ENCODE peak calls at places on chromosomes 11 and 22, in four cellular contexts. H is K562, E is GM12878, G is transverse colon. V is an unnamed sample.

GRCh38 chr11:30346068-30346688 is 23.3 kb downstream of the ARL14EP start:
- DNase-seq in H (peak; percentile 38), E (no peak), G (no peak), V (no peak)

GRCh38 chr22:24474221-24474620 is 20.9 kb upstream of the UPB1 start:
- DNase-seq in H (no peak), E (no peak), G (no peak), V (no peak)

GRCh38 chr22:35099883-35100282 is 33.9 kb downstream of the ISX start:
- DNase-seq in H (peak; percentile 12), E (no peak), G (no peak), V (no peak)

GRCh38 chr11:15199693-15200092 is 85.0 kb downstream of the INSC start:
- DNase-seq in H (no peak), E (no peak), G (no peak), V (no peak)

GRCh38 chr22:31083923-31084810 is 3.0 kb downstream of the SMTN start:
- DNase-seq in H (no peak), E (no peak), G (peak; percentile 28), V (no peak)

GRCh38 chr11:115761817-115762216 is 257.6 kb upstream of the CADM1 start:
- DNase-seq in H (no peak), E (no peak), G (no peak), V (no peak)

GRCh38 chr11:98455500-98456186 is 565.1 kb upstream of the CNTN5 start:
- DNase-seq in H (peak; percentile 8), E (no peak), G (no peak), V (no peak)

GRCh38 chr22:24894220-24894975 is 52.1 kb downstream of the LHFPL7 start:
- DNase-seq in H (no peak), E (no peak), G (peak; percentile 87), V (peak; percentile 93)

GRCh38 chr11:36500315-36500721 is 9.8 kb downstream of the TRAF6 start:
- DNase-seq in H (no peak), E (no peak), G (peak; percentile 16), V (no peak)

GRCh38 chr22:48855013-48855412 is 972.7 kb downstream of the BRD1 start:
- DNase-seq in H (no peak), E (no peak), G (no peak), V (no peak)

GRCh38 chr11:65883058-65883761 is 3.6 kb downstream of the CTSW start:
- DNase-seq in H (no peak), E (no peak), G (peak; percentile 8), V (peak; percentile 64)

GRCh38 chr11:96254087-96254486 is 88.9 kb downstream of the MAML2 start:
- DNase-seq in H (no peak), E (peak; percentile 91), G (peak; percentile 35), V (no peak)

GRCh38 chr11:10317281-10317755 is 12.4 kb downstream of the ADM start:
- DNase-seq in H (no peak), E (no peak), G (no peak), V (no peak)

GRCh38 chr11:116357769-116358544 is 414.8 kb downstream of the BUD13 start:
- DNase-seq in H (peak; percentile 87), E (no peak), G (peak; percentile 37), V (no peak)

GRCh38 chr22:37742374-37743092 is 45.7 kb downstream of the TRIOBP start:
- DNase-seq in H (no peak), E (no peak), G (no peak), V (peak; percentile 89)

GRCh38 chr22:38352436-38352835 is 35.2 kb upstream of the CSNK1E start:
- DNase-seq in H (no peak), E (no peak), G (no peak), V (peak; percentile 40)

GRCh38 chr11:29135504-29135903 is 881.3 kb downstream of the KCNA4 start:
- DNase-seq in H (no peak), E (no peak), G (no peak), V (no peak)

GRCh38 chr11:23078289-23078971 is 218.2 kb upstream of the CCDC179 start:
- DNase-seq in H (no peak), E (no peak), G (no peak), V (no peak)

GRCh38 chr11:83721286-83721685 is 435.1 kb upstream of the CCDC90B start:
- DNase-seq in H (no peak), E (no peak), G (no peak), V (no peak)

GRCh38 chr11:20388096-20389055 is 860 bp downstream of the PRMT3 start:
- DNase-seq in H (no peak), E (no peak), G (no peak), V (no peak)

GRCh38 chr11:117606211-117606610 is 190.8 kb downstream of the DSCAML1 start:
- DNase-seq in H (no peak), E (peak; percentile 62), G (no peak), V (no peak)

GRCh38 chr11:456533-456932 is 6.5 kb downstream of the PTDSS2 start:
- DNase-seq in H (no peak), E (no peak), G (no peak), V (no peak)

GRCh38 chr11:93116641-93117577 is 80.9 kb downstream of the SLC36A4 start:
- DNase-seq in H (no peak), E (no peak), G (peak; percentile 86), V (no peak)

GRCh38 chr11:16460508-16460907 is 104.2 kb upstream of the SOX6 start:
- DNase-seq in H (no peak), E (no peak), G (no peak), V (no peak)

GRCh38 chr22:19579880-19580279 is 55.7 kb upstream of the CLDN5 start:
- DNase-seq in H (peak; percentile 67), E (peak; percentile 7), G (peak; percentile 11), V (peak; percentile 74)

GRCh38 chr11:64285885-64286800 is 495 bp downstream of the GPR137 start:
- DNase-seq in H (no peak), E (no peak), G (peak; percentile 49), V (no peak)

GRCh38 chr11:64281957-64282770 is 2.3 kb downstream of the BAD start:
- DNase-seq in H (no peak), E (no peak), G (no peak), V (no peak)

GRCh38 chr11:64283092-64283491 is 1.4 kb downstream of the BAD start:
- DNase-seq in H (no peak), E (no peak), G (no peak), V (no peak)

GRCh38 chr11:64284962-64285884 is at the start of gene GPR137:
- DNase-seq in H (peak; percentile 97), E (no peak), G (peak; percentile 91), V (peak; percentile 92)

DNA sequence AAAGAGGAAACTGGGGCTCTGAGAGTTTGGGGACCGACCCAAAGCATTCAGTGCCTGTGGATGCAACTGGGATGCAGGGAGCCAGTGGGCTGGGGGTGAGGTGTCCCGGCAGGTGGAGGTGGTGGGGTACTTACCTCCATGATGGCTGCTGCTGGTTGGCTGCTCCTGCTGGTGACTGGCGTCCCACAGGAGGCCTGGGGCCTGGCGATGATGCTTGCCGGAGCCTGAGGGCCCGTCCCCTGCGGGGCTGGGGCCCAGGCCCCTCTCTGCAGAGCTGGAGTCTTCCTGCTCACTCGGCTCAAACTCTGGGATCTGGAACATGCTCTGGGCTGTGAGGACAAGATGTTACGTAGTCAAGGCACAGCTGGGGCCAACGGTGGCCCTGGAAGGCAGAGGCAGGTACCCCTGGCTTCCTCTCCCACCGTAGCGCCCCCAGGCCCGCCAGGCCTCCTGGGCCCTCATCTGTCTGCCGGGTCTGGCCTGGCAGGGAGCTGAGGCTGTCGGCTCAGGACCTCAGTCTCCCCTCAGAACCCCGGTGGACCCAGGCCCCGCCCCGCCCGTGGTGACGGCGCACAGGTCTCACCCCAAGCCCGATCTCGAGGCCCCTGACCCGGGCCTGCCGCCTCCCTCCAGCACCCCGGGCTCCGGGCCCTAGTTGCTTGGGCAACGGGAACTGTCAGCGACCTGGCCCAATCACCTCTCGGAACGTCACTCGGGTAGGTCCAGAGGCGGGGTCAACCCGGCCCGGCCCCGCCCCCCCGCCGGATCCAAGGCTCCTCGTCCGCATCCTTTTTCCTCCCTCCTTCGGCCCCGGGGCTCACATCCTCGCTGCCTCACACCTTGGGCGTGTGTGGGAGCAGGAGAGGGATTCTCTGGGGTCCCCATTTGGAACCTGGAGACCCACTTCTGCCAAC is at the start of gene BAD:
- DNase-seq in H (peak; percentile 99), E (no peak), G (peak; percentile 97), V (peak; percentile 98)
- TF ChIP-seq POLR2AphosphoS5 in H (peak; percentile 58), E (no peak), G (peak; percentile 82), V (peak; percentile 83)

GRCh38 chr11:101035872-101036271 is 93.7 kb downstream of the PGR start:
- DNase-seq in H (no peak), E (no peak), G (no peak), V (no peak)

GRCh38 chr11:101030015-101030414 is 99.6 kb downstream of the PGR start:
- DNase-seq in H (no peak), E (no peak), G (no peak), V (no peak)

GRCh38 chr11:101034076-101034475 is 95.5 kb downstream of the PGR start:
- DNase-seq in H (no peak), E (no peak), G (no peak), V (peak; percentile 70)

GRCh38 chr11:101031713-101032112 is 97.9 kb downstream of the PGR start:
- DNase-seq in H (no peak), E (no peak), G (no peak), V (no peak)

GRCh38 chr11:101030692-101031091 is 98.9 kb downstream of the PGR start:
- DNase-seq in H (no peak), E (no peak), G (no peak), V (no peak)
- H3K9me3 ChIP-seq in H (no peaks in the 10 kb centered on the region), E (no peaks in the 10 kb centered on the region), G (no peaks in the 10 kb centered on the region), V (no peaks in the 10 kb centered on the region)

GRCh38 chr11:104487035-104487775 is 323.3 kb upstream of the PDGFD start:
- DNase-seq in H (no peak), E (no peak), G (no peak), V (no peak)

GRCh38 chr11:104490182-104490581 is 326.2 kb upstream of the PDGFD start:
- DNase-seq in H (no peak), E (no peak), G (no peak), V (no peak)

DNA sequence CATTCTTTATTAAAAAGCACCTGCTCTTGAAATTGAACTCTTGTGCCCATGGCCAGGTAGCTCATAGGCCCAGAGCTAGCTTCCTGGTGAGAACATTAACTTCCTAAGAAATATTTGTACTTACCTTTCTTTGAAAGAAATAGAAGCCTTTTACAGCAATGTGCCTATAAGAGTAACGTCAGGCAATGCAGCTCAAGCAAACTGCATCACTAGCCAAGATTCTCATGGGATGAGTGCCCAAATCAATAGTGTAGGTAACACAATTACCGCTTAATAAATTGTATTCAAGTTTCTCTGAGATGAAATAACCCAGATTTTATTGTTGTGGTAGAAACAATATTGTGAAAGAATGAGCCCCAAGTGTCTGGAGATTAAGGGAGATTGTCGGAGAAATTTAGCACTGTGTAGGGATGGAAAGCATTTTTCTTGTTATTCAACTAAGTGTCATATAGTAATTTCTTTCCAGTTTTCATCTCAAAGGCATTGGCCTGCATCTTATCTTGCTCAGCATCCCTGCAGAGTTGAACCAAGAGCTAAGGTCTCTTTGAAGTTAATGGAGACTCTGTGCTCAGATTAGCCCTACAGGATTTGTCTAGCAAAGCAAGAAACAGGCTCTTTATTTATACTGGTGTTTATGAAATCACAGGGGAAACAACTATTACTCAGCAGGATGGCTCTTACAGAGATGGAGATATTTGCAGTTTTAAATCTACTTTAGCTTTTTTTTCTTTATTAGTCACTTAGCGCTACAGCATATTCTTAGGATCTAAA is 321.0 kb upstream of the PDGFD start:
- DNase-seq in H (no peak), E (no peak), G (no peak), V (no peak)
- TF ChIP-seq POLR2AphosphoS5 in H (no peak), E (no peak), G (no peak), V (no peak)

DNA sequence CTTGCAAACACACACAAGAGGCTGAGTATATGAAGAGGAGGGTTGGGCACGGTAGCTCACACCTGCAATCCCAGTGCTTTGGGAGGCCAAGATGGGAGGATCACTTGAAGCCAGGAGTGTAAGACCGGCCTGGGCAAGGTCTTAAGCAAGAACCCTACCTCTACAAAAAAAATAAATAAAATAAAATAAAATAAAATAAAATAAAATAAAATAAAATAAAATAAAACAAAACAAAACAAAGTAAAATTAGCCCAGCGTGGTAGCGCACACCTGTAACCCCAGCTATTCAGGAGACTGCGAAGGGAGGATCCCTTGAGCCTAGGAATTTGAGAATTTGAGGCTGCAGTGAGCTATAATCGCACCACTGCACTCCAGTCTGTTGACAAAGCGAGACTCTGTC is 337.9 kb downstream of the SHANK2 start:
- DNase-seq in H (no peak), E (no peak), G (no peak), V (no peak)
- H3K9me3 ChIP-seq in H (no peaks in the 10 kb centered on the region), E (no peaks in the 10 kb centered on the region), G (no peaks in the 10 kb centered on the region), V (no peaks in the 10 kb centered on the region)

V was measured in sigmoid colon.